ENCODE peak calls at places on chromosomes 6 and 20, in eight cellular contexts. W is progenitor cell of endocrine pancreas, Q is right atrium auricular region, E is B cell, C is Caco-2, I is stomach, F is uterus, L is bronchial epithelial cell. A is an unnamed sample.

GRCh38 chr20:47274449-47275108 is 81.9 kb downstream of the ZMYND8 start:
- DNase-seq in F (no peak), I (no peak), E (no peak), L (peak; percentile 95), C (no peak), Q (no peak), W (no peak), A (no peak)

GRCh38 chr6:72035483-72035882 is 149.1 kb downstream of the RIMS1 start:
- DNase-seq in F (no peak), L (peak; percentile 41), W (no peak), E (no peak), Q (no peak), I (no peak), C (no peak), A (no peak)

GRCh38 chr6:167547328-167547692 is 222.4 kb downstream of the TTLL2 start:
- DNase-seq in Q (no peak), L (no peak), I (no peak), E (no peak), F (no peak), C (no peak), W (no peak), A (no peak)

GRCh38 chr6:7137335-7138106 is 29.8 kb downstream of the RREB1 start:
- DNase-seq in W (no peak), I (no peak), F (peak; percentile 65), E (peak; percentile 52), L (no peak), Q (no peak), C (no peak), A (peak; percentile 67)

GRCh38 chr20:45933231-45934045 is 1.0 kb upstream of the PCIF1 start:
- DNase-seq in Q (no peak), F (peak; percentile 78), C (peak; percentile 93), E (peak; percentile 44), I (peak; percentile 64), L (peak; percentile 74), W (peak; percentile 43), A (peak; percentile 95)

GRCh38 chr6:46016063-46016608 is 476 bp upstream of the CLIC5 start:
- DNase-seq in C (no peak), I (no peak), F (no peak), E (no peak), Q (no peak), L (no peak), W (no peak), A (no peak)

GRCh38 chr20:19212524-19213502 is at the start of gene SLC24A3:
- DNase-seq in L (peak; percentile 6), E (no peak), I (peak; percentile 83), C (peak; percentile 81), F (peak; percentile 81), W (peak; percentile 69), Q (no peak), A (peak; percentile 93)

GRCh38 chr20:17859616-17860232 is 108.9 kb downstream of the SNX5 start:
- DNase-seq in E (no peak), W (no peak), F (no peak), L (no peak), Q (no peak), C (no peak), I (no peak), A (no peak)

GRCh38 chr6:72950114-72950860 is 275.0 kb downstream of the KHDC1L start:
- DNase-seq in F (no peak), C (peak; percentile 5), Q (no peak), L (peak; percentile 85), E (no peak), I (no peak), W (no peak), A (no peak)

GRCh38 chr6:117918454-117918853 is 11.4 kb downstream of the SLC35F1 start:
- DNase-seq in F (no peak), C (no peak), I (no peak), Q (no peak), L (no peak), W (no peak), E (no peak), A (no peak)

GRCh38 chr6:95078457-95078856 is 498.9 kb upstream of the MANEA start:
- DNase-seq in I (no peak), L (no peak), E (no peak), Q (no peak), W (no peak), F (no peak), C (no peak), A (no peak)

GRCh38 chr20:48769111-48769879 is 58.5 kb downstream of the PREX1 start:
- DNase-seq in W (no peak), Q (no peak), C (no peak), I (peak; percentile 33), L (no peak), E (no peak), F (no peak), A (no peak)

GRCh38 chr6:25324076-25324762 is 45.0 kb downstream of the CARMIL1 start:
- DNase-seq in L (no peak), F (no peak), E (no peak), C (peak; percentile 19), Q (no peak), W (no peak), I (no peak), A (no peak)

GRCh38 chr6:1586861-1587450 is 22.8 kb upstream of the FOXC1 start:
- DNase-seq in E (no peak), L (no peak), I (no peak), C (no peak), Q (no peak), W (no peak), F (no peak), A (no peak)

GRCh38 chr20:3420211-3420707 is 12.8 kb upstream of the DNAAF9 start:
- DNase-seq in Q (peak; percentile 77), L (peak; percentile 97), W (no peak), F (no peak), C (no peak), I (no peak), E (no peak), A (no peak)

GRCh38 chr20:62320581-62321354 is 18.0 kb downstream of the ADRM1 start:
- DNase-seq in L (no peak), I (no peak), E (no peak), F (no peak), C (peak; percentile 81), W (no peak), Q (no peak), A (peak; percentile 88)

GRCh38 chr6:17600527-17601388 is 656 bp downstream of the FAM8A1 start:
- DNase-seq in W (peak; percentile 53), E (peak; percentile 52), Q (no peak), L (peak; percentile 20), I (peak; percentile 47), F (peak; percentile 45), C (peak; percentile 61), A (peak; percentile 84)

GRCh38 chr6:44542401-44543116 is 155.1 kb downstream of the CDC5L start:
- DNase-seq in C (no peak), E (peak; percentile 15), F (no peak), I (no peak), L (no peak), W (no peak), Q (peak; percentile 50), A (peak; percentile 84)

DNA sequence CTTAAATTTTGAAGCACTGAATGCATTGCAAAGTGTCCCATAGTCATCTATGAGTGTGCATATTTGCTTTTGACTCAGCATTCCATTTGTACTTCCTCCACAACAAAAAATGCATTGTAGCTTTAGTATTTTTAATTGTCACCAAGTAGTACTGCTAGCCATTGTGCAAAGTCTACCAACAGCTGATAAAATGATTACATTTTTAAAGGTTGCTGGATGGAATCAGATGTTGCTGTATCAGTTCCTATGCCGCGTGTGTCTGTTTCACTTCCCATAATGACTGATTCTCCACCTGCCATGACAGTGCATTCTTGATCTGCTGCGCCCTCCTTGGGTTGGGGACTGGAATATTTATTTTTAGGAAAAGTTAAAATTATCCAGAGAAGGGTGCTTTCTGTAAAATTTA is 41.2 kb downstream of the SLX4IP start:
- DNase-seq in I (no peak), L (peak; percentile 18), W (no peak), F (no peak), C (no peak), E (peak; percentile 52), Q (no peak), A (no peak)
- TF ChIP-seq CTCF in I (no peak), L (no peak), W (no peak), F (no peak), C (no peak), E (no peak), Q (no peak), A (no peak)

GRCh38 chr6:82095091-82095490 is 152.5 kb downstream of the IBTK start:
- DNase-seq in Q (no peak), W (no peak), I (no peak), C (no peak), E (no peak), L (no peak), F (no peak), A (no peak)
- TF ChIP-seq CTCF in Q (no peak), W (no peak), I (no peak), C (no peak), E (no peak), L (no peak), F (no peak), A (peak; percentile 25)

GRCh38 chr6:75204959-75205775 is 686 bp downstream of the COL12A1 start:
- DNase-seq in L (peak; percentile 44), E (no peak), W (no peak), C (peak; percentile 52), Q (no peak), I (no peak), F (peak; percentile 69), A (peak; percentile 75)

GRCh38 chr6:75205776-75206334 is at the start of gene COL12A1:
- DNase-seq in E (no peak), C (peak; percentile 78), Q (peak; percentile 96), I (peak; percentile 80), F (peak; percentile 98), L (peak; percentile 95), W (peak; percentile 35), A (peak; percentile 90)

GRCh38 chr6:75207211-75207984 is 1.5 kb upstream of the COL12A1 start:
- DNase-seq in F (peak; percentile 31), C (no peak), I (no peak), L (no peak), W (no peak), Q (no peak), E (no peak), A (peak; percentile 74)

GRCh38 chr6:75204222-75204958 is 1.5 kb downstream of the COL12A1 start:
- DNase-seq in L (peak; percentile 74), E (no peak), F (peak; percentile 90), C (peak; percentile 82), W (peak; percentile 55), I (peak; percentile 69), Q (peak; percentile 86), A (peak; percentile 92)

GRCh38 chr6:75206338-75207210 is 721 bp upstream of the COL12A1 start:
- DNase-seq in W (no peak), F (peak; percentile 40), I (no peak), Q (no peak), L (no peak), C (no peak), E (no peak), A (peak; percentile 68)
- TF ChIP-seq CTCF in W (no peak), F (no peak), I (no peak), Q (no peak), L (no peak), C (no peak), E (no peak), A (no peak)

GRCh38 chr6:159594750-159595117 is 98.3 kb downstream of the SOD2 start:
- DNase-seq in E (no peak), Q (no peak), F (no peak), C (no peak), W (no peak), I (no peak), L (peak; percentile 89), A (no peak)

GRCh38 chr6:159594106-159594749 is 98.8 kb downstream of the SOD2 start:
- DNase-seq in W (no peak), L (peak; percentile 30), Q (no peak), I (no peak), E (no peak), C (no peak), F (no peak), A (no peak)

GRCh38 chr6:159590794-159591193 is 102.2 kb downstream of the SOD2 start:
- DNase-seq in F (no peak), Q (no peak), L (no peak), E (no peak), W (no peak), I (no peak), C (no peak), A (no peak)

GRCh38 chr6:159595173-159595572 is 97.9 kb downstream of the SOD2 start:
- DNase-seq in Q (no peak), E (no peak), W (no peak), L (peak; percentile 87), F (no peak), I (no peak), C (no peak), A (no peak)
- TF ChIP-seq CTCF in Q (no peak), E (no peak), W (no peak), L (no peak), F (no peak), I (no peak), C (no peak), A (no peak)